ENCODE peak calls at places on chromosomes 6 and 20, in five cellular contexts. One of them, this sample, is unnamed. For H3K79me1, the result is how much of the 10 kb centered on the place peaks cover.

GRCh38 chr20:60249436-60249835 is 291.2 kb downstream of the CDH26 start:
- DNase-seq in neuronal stem cell: no peak
- DNase-seq in IMR-90: peak
- DNase-seq in H9: no peak
- DNase-seq in trophoblast cell: peak
- DNase-seq in this sample: peak

GRCh38 chr6:137707590-137708360 is 159.3 kb upstream of the TNFAIP3 start:
- DNase-seq in neuronal stem cell: peak
- DNase-seq in trophoblast cell: peak
- DNase-seq in IMR-90: peak
- DNase-seq in H9: peak
- DNase-seq in this sample: peak

GRCh38 chr6:34771727-34772126 is 14.4 kb downstream of the SNRPC start:
- DNase-seq in IMR-90: peak
- DNase-seq in neuronal stem cell: no peak
- DNase-seq in trophoblast cell: no peak
- DNase-seq in H9: no peak
- DNase-seq in this sample: peak

GRCh38 chr6:117346142-117346930 is 79.4 kb downstream of the ROS1 start:
- DNase-seq in IMR-90: peak
- DNase-seq in neuronal stem cell: no peak
- DNase-seq in H9: no peak
- DNase-seq in trophoblast cell: peak
- DNase-seq in this sample: peak

GRCh38 chr6:170084166-170084730 is 206.6 kb downstream of the DLL1 start:
- DNase-seq in neuronal stem cell: no peak
- DNase-seq in IMR-90: no peak
- DNase-seq in H9: no peak
- DNase-seq in trophoblast cell: no peak
- DNase-seq in this sample: no peak

GRCh38 chr6:16747232-16748027 is 13.8 kb downstream of the ATXN1 start:
- DNase-seq in H9: no peak
- DNase-seq in trophoblast cell: peak
- DNase-seq in IMR-90: peak
- DNase-seq in neuronal stem cell: no peak
- DNase-seq in this sample: no peak

GRCh38 chr20:63061701-63062100 is 54.9 kb upstream of the BHLHE23 start:
- DNase-seq in trophoblast cell: no peak
- DNase-seq in H9: peak
- DNase-seq in neuronal stem cell: no peak
- DNase-seq in IMR-90: no peak
- DNase-seq in this sample: no peak

GRCh38 chr20:825710-826421 is 7.6 kb upstream of the FAM110A start:
- DNase-seq in H9: no peak
- DNase-seq in trophoblast cell: no peak
- DNase-seq in IMR-90: peak
- DNase-seq in neuronal stem cell: no peak
- DNase-seq in this sample: no peak

GRCh38 chr6:128731249-128732165 is 151.4 kb upstream of the LAMA2 start:
- DNase-seq in neuronal stem cell: peak
- DNase-seq in trophoblast cell: peak
- DNase-seq in IMR-90: peak
- DNase-seq in H9: peak
- DNase-seq in this sample: peak

GRCh38 chr6:137175157-137175889 is 1.9 kb upstream of the IL22RA2 start:
- DNase-seq in IMR-90: no peak
- DNase-seq in neuronal stem cell: no peak
- DNase-seq in trophoblast cell: peak
- DNase-seq in H9: no peak
- DNase-seq in this sample: no peak

GRCh38 chr20:47397652-47398301 is 41.3 kb upstream of the ZMYND8 start:
- DNase-seq in trophoblast cell: no peak
- DNase-seq in neuronal stem cell: no peak
- DNase-seq in IMR-90: no peak
- DNase-seq in H9: no peak
- DNase-seq in this sample: no peak

GRCh38 chr6:31663087-31663960 is 1.5 kb downstream of the GPANK1 start:
- DNase-seq in neuronal stem cell: no peak
- DNase-seq in IMR-90: peak
- DNase-seq in trophoblast cell: peak
- DNase-seq in H9: no peak
- DNase-seq in this sample: no peak

GRCh38 chr6:77368660-77369313 is 94.5 kb downstream of the HTR1B start:
- DNase-seq in IMR-90: peak
- DNase-seq in H9: peak
- DNase-seq in trophoblast cell: no peak
- DNase-seq in neuronal stem cell: no peak
- DNase-seq in this sample: peak

GRCh38 chr6:106692112-106692822 is 62.9 kb downstream of the QRSL1 start:
- DNase-seq in neuronal stem cell: peak
- DNase-seq in trophoblast cell: no peak
- DNase-seq in IMR-90: peak
- DNase-seq in H9: peak
- DNase-seq in this sample: peak

GRCh38 chr6:36823421-36824096 is 15.7 kb downstream of the CPNE5 start:
- DNase-seq in neuronal stem cell: no peak
- DNase-seq in trophoblast cell: no peak
- DNase-seq in IMR-90: no peak
- DNase-seq in H9: no peak
- DNase-seq in this sample: no peak

GRCh38 chr6:125662301-125662700 is 87.1 kb upstream of the HEY2 start:
- DNase-seq in neuronal stem cell: no peak
- DNase-seq in H9: no peak
- DNase-seq in IMR-90: no peak
- DNase-seq in trophoblast cell: no peak
- DNase-seq in this sample: no peak

GRCh38 chr20:50913976-50914375 is 17.3 kb downstream of the ADNP start:
- DNase-seq in trophoblast cell: no peak
- DNase-seq in H9: no peak
- DNase-seq in IMR-90: peak
- DNase-seq in neuronal stem cell: no peak
- DNase-seq in this sample: no peak

GRCh38 chr6:17354700-17355403 is 38.5 kb upstream of the CAP2 start:
- DNase-seq in neuronal stem cell: no peak
- DNase-seq in trophoblast cell: peak
- DNase-seq in IMR-90: peak
- DNase-seq in H9: no peak
- DNase-seq in this sample: no peak

GRCh38 chr6:13908955-13909381 is 15.8 kb upstream of the RNF182 start:
- DNase-seq in IMR-90: peak
- DNase-seq in neuronal stem cell: peak
- DNase-seq in H9: peak
- DNase-seq in trophoblast cell: peak
- DNase-seq in this sample: peak

GRCh38 chr6:149061933-149062332 is 255.6 kb upstream of the TAB2 start:
- DNase-seq in H9: no peak
- DNase-seq in trophoblast cell: no peak
- DNase-seq in neuronal stem cell: no peak
- DNase-seq in IMR-90: no peak
- DNase-seq in this sample: no peak

GRCh38 chr6:3825331-3825831 is 23.8 kb upstream of the FAM50B start:
- DNase-seq in IMR-90: peak
- DNase-seq in H9: peak
- DNase-seq in neuronal stem cell: no peak
- DNase-seq in trophoblast cell: peak
- DNase-seq in this sample: peak

GRCh38 chr20:2751868-2752630 is 48.4 kb downstream of the CPXM1 start:
- DNase-seq in trophoblast cell: no peak
- DNase-seq in neuronal stem cell: no peak
- DNase-seq in H9: no peak
- DNase-seq in IMR-90: no peak
- DNase-seq in this sample: no peak

DNA sequence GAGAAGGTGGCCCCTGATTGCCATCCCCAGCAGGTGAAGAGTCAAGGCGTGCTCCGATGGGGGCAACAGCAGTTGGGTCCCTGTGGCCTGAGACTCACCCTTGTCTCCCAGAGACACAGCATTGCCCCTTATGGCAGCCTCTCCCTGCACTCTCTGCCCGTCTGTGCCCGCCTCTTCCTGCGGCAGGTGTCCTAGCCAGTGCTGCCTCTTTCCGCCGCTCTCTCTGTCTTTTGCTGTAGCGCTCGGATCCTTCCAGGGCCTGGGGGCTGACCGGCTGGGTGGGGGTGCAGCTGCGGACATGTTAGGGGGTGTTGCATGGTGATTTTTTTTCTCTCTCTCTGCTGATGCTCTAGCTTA is 11.5 kb downstream of the VEGFA start:
- DNase-seq in neuronal stem cell: no peak
- DNase-seq in IMR-90: no peak
- DNase-seq in trophoblast cell: no peak
- DNase-seq in H9: no peak
- DNase-seq in this sample: no peak
- H3K79me1 ChIP-seq in neuronal stem cell: under half
- H3K79me1 ChIP-seq in IMR-90: half or more
- H3K79me1 ChIP-seq in trophoblast cell: under half
- H3K79me1 ChIP-seq in H9: under half
- H3K79me1 ChIP-seq in this sample: under half

GRCh38 chr20:32031007-32031958 is 20.8 kb upstream of the HCK start:
- DNase-seq in trophoblast cell: peak
- DNase-seq in IMR-90: peak
- DNase-seq in neuronal stem cell: peak
- DNase-seq in H9: peak
- DNase-seq in this sample: peak
- H3K79me1 ChIP-seq in trophoblast cell: under half
- H3K79me1 ChIP-seq in IMR-90: under half
- H3K79me1 ChIP-seq in neuronal stem cell: under half
- H3K79me1 ChIP-seq in H9: under half
- H3K79me1 ChIP-seq in this sample: under half

GRCh38 chr6:7894272-7895124 is 16.1 kb downstream of the TXNDC5 start:
- DNase-seq in H9: no peak
- DNase-seq in IMR-90: no peak
- DNase-seq in neuronal stem cell: no peak
- DNase-seq in trophoblast cell: no peak
- DNase-seq in this sample: no peak
- H3K79me1 ChIP-seq in H9: under half
- H3K79me1 ChIP-seq in IMR-90: under half
- H3K79me1 ChIP-seq in neuronal stem cell: under half
- H3K79me1 ChIP-seq in trophoblast cell: under half
- H3K79me1 ChIP-seq in this sample: under half

GRCh38 chr6:158567871-158568401 is 8.0 kb downstream of the TMEM181 start:
- DNase-seq in trophoblast cell: no peak
- DNase-seq in neuronal stem cell: no peak
- DNase-seq in IMR-90: no peak
- DNase-seq in H9: no peak
- DNase-seq in this sample: no peak
- H3K79me1 ChIP-seq in trophoblast cell: under half
- H3K79me1 ChIP-seq in neuronal stem cell: under half
- H3K79me1 ChIP-seq in IMR-90: under half
- H3K79me1 ChIP-seq in H9: under half
- H3K79me1 ChIP-seq in this sample: under half

DNA sequence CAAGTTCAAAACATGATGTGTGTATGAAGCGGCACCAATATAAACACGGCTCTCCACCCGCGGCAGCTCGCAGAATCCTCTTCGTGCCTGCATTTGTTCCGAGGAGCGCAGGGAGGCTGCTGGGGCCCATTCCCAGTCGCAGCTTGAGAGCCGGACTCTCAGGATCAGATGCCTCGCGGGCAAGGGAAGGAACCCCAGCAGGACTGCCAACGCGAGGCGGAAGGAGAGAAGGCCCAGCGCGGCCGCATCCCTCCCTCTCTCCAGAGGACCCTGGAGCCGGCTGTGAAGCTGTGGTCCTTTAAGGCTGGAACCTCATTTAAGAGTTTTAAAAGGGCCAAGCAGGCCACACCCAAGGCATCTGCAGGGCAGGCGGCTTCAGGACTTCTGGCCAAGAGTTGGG is 44.2 kb upstream of the ZBP1 start:
- DNase-seq in H9: no peak
- DNase-seq in trophoblast cell: no peak
- DNase-seq in IMR-90: no peak
- DNase-seq in neuronal stem cell: no peak
- DNase-seq in this sample: no peak
- H3K79me1 ChIP-seq in H9: under half
- H3K79me1 ChIP-seq in trophoblast cell: under half
- H3K79me1 ChIP-seq in IMR-90: under half
- H3K79me1 ChIP-seq in neuronal stem cell: under half
- H3K79me1 ChIP-seq in this sample: under half

DNA sequence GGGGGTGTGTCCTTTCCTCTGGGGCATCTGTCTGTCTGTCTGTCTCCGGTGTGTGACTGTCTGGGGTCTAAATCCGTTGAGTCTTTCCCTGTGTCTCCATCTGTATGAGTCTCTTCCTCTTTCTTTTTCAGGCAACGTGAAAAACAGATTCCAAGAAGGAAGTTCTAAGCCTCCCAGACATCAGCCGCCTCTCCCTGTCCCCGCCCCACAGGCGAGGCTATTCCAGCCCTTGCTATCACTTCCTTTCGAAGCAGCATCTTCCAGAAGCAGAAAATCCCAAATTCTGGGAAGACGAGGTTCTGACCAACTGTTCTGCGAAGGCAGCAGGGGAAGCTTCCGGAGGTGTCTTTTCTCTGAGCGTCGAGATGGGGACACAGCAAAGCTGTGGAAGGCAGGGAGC is 34.0 kb downstream of the PMEPA1 start:
- DNase-seq in IMR-90: no peak
- DNase-seq in neuronal stem cell: no peak
- DNase-seq in trophoblast cell: no peak
- DNase-seq in H9: no peak
- DNase-seq in this sample: no peak
- H3K79me1 ChIP-seq in IMR-90: under half
- H3K79me1 ChIP-seq in neuronal stem cell: under half
- H3K79me1 ChIP-seq in trophoblast cell: under half
- H3K79me1 ChIP-seq in H9: under half
- H3K79me1 ChIP-seq in this sample: under half

GRCh38 chr20:62025832-62026563 is 39.7 kb downstream of the TAF4 start:
- DNase-seq in neuronal stem cell: no peak
- DNase-seq in trophoblast cell: no peak
- DNase-seq in IMR-90: peak
- DNase-seq in H9: no peak
- DNase-seq in this sample: peak

GRCh38 chr20:62021794-62022419 is 43.8 kb downstream of the TAF4 start:
- DNase-seq in IMR-90: no peak
- DNase-seq in H9: no peak
- DNase-seq in neuronal stem cell: no peak
- DNase-seq in trophoblast cell: no peak
- DNase-seq in this sample: no peak

GRCh38 chr20:62022575-62023139 is 43.0 kb downstream of the TAF4 start:
- DNase-seq in trophoblast cell: no peak
- DNase-seq in H9: no peak
- DNase-seq in IMR-90: no peak
- DNase-seq in neuronal stem cell: no peak
- DNase-seq in this sample: no peak

GRCh38 chr20:62025394-62025793 is 40.3 kb downstream of the TAF4 start:
- DNase-seq in neuronal stem cell: no peak
- DNase-seq in H9: no peak
- DNase-seq in IMR-90: no peak
- DNase-seq in trophoblast cell: no peak
- DNase-seq in this sample: no peak

GRCh38 chr20:62023935-62024334 is 41.7 kb downstream of the TAF4 start:
- DNase-seq in trophoblast cell: no peak
- DNase-seq in neuronal stem cell: no peak
- DNase-seq in H9: no peak
- DNase-seq in IMR-90: no peak
- DNase-seq in this sample: no peak
- H3K79me1 ChIP-seq in trophoblast cell: under half
- H3K79me1 ChIP-seq in neuronal stem cell: under half
- H3K79me1 ChIP-seq in H9: under half
- H3K79me1 ChIP-seq in IMR-90: under half
- H3K79me1 ChIP-seq in this sample: under half

This sample was measured in mesendoderm.